ENCODE peak calls at places on chromosomes 7 and 10, in five cellular contexts. C is CD8-positive, alpha-beta memory T cell; K is A549; M is mesendoderm; N is heart right ventricle. R is an unnamed sample. For H3K4me1, the result is how much of the 10 kb centered on the place peaks cover.

GRCh38 chr10:82378146-82378545 is 503.2 kb downstream of the NRG3 start:
- DNase-seq in C (no peak), K (peak), M (no peak), N (peak), R (peak)

GRCh38 chr7:158572000-158572828 is 15.4 kb downstream of the PTPRN2 start:
- DNase-seq in C (no peak), K (peak), M (peak), N (no peak), R (no peak)

GRCh38 chr7:18541871-18542212 is 46.3 kb downstream of the HDAC9 start:
- DNase-seq in C (no peak), K (no peak), M (no peak), N (no peak), R (no peak)

GRCh38 chr7:96953676-96954513 is 51.5 kb upstream of the DLX6 start:
- DNase-seq in C (no peak), K (no peak), M (no peak), N (no peak), R (no peak)

GRCh38 chr10:104580774-104581675 is 60.1 kb upstream of the SORCS3 start:
- DNase-seq in C (peak), K (peak), M (peak), N (peak), R (peak)

GRCh38 chr10:77586719-77587423 is 50.7 kb downstream of the KCNMA1 start:
- DNase-seq in C (no peak), K (peak), M (no peak), N (no peak), R (no peak)

GRCh38 chr10:128125416-128125943 is 743 bp downstream of the MKI67 start:
- DNase-seq in C (no peak), K (peak), M (peak), N (no peak), R (no peak)

GRCh38 chr7:1459930-1460756 is 873 bp upstream of the MICALL2 start:
- DNase-seq in C (no peak), K (no peak), M (no peak), N (peak), R (peak)

GRCh38 chr10:62806246-62806645 is 1.7 kb downstream of the ADO start:
- DNase-seq in C (no peak), K (no peak), M (no peak), N (no peak), R (no peak)

GRCh38 chr10:37667736-37668135 is 189.7 kb downstream of the ZNF248 start:
- DNase-seq in C (no peak), K (no peak), M (no peak), N (no peak), R (no peak)

GRCh38 chr10:4868357-4868657 is 42.3 kb downstream of the AKR1E2 start:
- DNase-seq in C (no peak), K (no peak), M (no peak), N (no peak), R (no peak)

GRCh38 chr10:12906051-12906541 is 95.4 kb downstream of the CCDC3 start:
- DNase-seq in C (no peak), K (no peak), M (no peak), N (no peak), R (no peak)

GRCh38 chr10:94349327-94349726 is 13.4 kb downstream of the NOC3L start:
- DNase-seq in C (no peak), K (peak), M (peak), N (no peak), R (no peak)

GRCh38 chr10:46547881-46548780 is 8.3 kb downstream of the GPRIN2 start:
- DNase-seq in C (no peak), K (no peak), M (no peak), N (no peak), R (no peak)

GRCh38 chr7:105916603-105917002 is 40.2 kb upstream of the ATXN7L1 start:
- DNase-seq in C (no peak), K (no peak), M (no peak), N (no peak), R (no peak)

GRCh38 chr7:4634166-4634565 is 47.9 kb upstream of the FOXK1 start:
- DNase-seq in C (no peak), K (peak), M (no peak), N (no peak), R (no peak)

GRCh38 chr10:110710621-110711020 is 66.5 kb downstream of the RBM20 start:
- DNase-seq in C (no peak), K (no peak), M (no peak), N (no peak), R (no peak)

GRCh38 chr7:35731349-35731748 is 36.4 kb upstream of the HERPUD2 start:
- DNase-seq in C (no peak), K (no peak), M (no peak), N (no peak), R (no peak)

GRCh38 chr7:133936074-133936473 is 191.1 kb upstream of the LRGUK start:
- DNase-seq in C (no peak), K (peak), M (no peak), N (no peak), R (no peak)

GRCh38 chr10:92567952-92568600 is 5.8 kb downstream of the IDE start:
- DNase-seq in C (no peak), K (no peak), M (peak), N (no peak), R (no peak)

GRCh38 chr10:55852850-55853249 is 508.2 kb downstream of the ZWINT start:
- DNase-seq in C (no peak), K (no peak), M (no peak), N (no peak), R (no peak)

GRCh38 chr10:109898666-109899577 is 24.4 kb downstream of the XPNPEP1 start:
- DNase-seq in C (no peak), K (no peak), M (no peak), N (no peak), R (no peak)

GRCh38 chr10:43339136-43339535 is 32.3 kb upstream of the FXYD4 start:
- DNase-seq in C (no peak), K (no peak), M (no peak), N (no peak), R (no peak)

GRCh38 chr10:122290334-122290733 is 19.2 kb downstream of the BTBD16 start:
- DNase-seq in C (no peak), K (no peak), M (no peak), N (no peak), R (no peak)

GRCh38 chr7:115477193-115477651 is 553.3 kb downstream of the TFEC start:
- DNase-seq in C (no peak), K (no peak), M (peak), N (peak), R (no peak)

GRCh38 chr7:43628431-43628830 is 45.5 kb downstream of the STK17A start:
- DNase-seq in C (no peak), K (no peak), M (no peak), N (no peak), R (no peak)

GRCh38 chr10:43125881-43126731 is 12.1 kb upstream of the CSGALNACT2 start:
- DNase-seq in C (no peak), K (no peak), M (no peak), N (no peak), R (peak)

GRCh38 chr10:48602401-48603135 is 2.3 kb downstream of the ARHGAP22 start:
- DNase-seq in C (no peak), K (no peak), M (no peak), N (no peak), R (peak)

GRCh38 chr10:69069090-69070042 is 18.5 kb upstream of the SRGN start:
- DNase-seq in C (no peak), K (no peak), M (no peak), N (no peak), R (no peak)

GRCh38 chr7:96979551-96980276 is 25.6 kb upstream of the DLX6 start:
- DNase-seq in C (no peak), K (no peak), M (no peak), N (no peak), R (no peak)

GRCh38 chr7:7157177-7157886 is 25.0 kb upstream of the C1GALT1 start:
- DNase-seq in C (peak), K (no peak), M (no peak), N (no peak), R (no peak)

GRCh38 chr10:525565-526315 is 163.7 kb downstream of the DIP2C start:
- DNase-seq in C (no peak), K (no peak), M (no peak), N (no peak), R (no peak)

GRCh38 chr10:12484945-12485805 is 135.8 kb downstream of the CAMK1D start:
- DNase-seq in C (no peak), K (peak), M (peak), N (peak), R (no peak)

GRCh38 chr10:60818134-60818770 is 40.0 kb downstream of the CDK1 start:
- DNase-seq in C (no peak), K (no peak), M (peak), N (no peak), R (no peak)
- H3K27ac ChIP-seq in C (no peak), K (no peak), M (no peak), N (peak), R (no peak)

DNA sequence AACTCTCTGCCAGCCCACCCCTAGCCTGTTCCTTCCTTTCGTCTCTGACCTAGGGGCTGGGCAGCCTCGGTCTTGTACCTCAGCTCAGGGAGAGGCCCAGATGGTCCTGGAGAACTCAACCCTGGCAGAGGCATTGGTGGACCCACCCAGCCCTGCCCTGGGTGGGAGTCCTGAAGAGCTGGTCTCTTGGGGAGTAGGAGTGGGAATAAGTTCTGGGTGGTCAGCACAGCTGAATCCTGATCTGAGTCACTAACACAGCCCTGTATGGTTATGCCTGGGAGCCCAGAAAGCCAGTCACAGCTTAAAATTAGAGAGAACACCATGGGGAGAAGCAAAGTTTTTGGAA is 84.0 kb downstream of the SORBS1 start:
- DNase-seq in C (no peak), K (no peak), M (no peak), N (no peak), R (no peak)
- H3K4me1 ChIP-seq in C (under half), K (under half), M (under half), N (under half), R (half or more)

GRCh38 chr10:21527634-21528451 is 2.4 kb upstream of the SKIDA1 start:
- DNase-seq in C (no peak), K (peak), M (no peak), N (no peak), R (no peak)

GRCh38 chr10:21526952-21527633 is 1.6 kb upstream of the SKIDA1 start:
- DNase-seq in C (peak), K (peak), M (peak), N (peak), R (peak)

GRCh38 chr10:21530168-21530567 is 3.9 kb upstream of the MLLT10 start:
- DNase-seq in C (no peak), K (no peak), M (no peak), N (no peak), R (no peak)

GRCh38 chr10:21529236-21529910 is 3.9 kb upstream of the SKIDA1 start:
- DNase-seq in C (no peak), K (peak), M (no peak), N (no peak), R (no peak)

GRCh38 chr10:21528452-21529235 is 3.2 kb upstream of the SKIDA1 start:
- DNase-seq in C (no peak), K (peak), M (peak), N (no peak), R (no peak)
- H3K4me3 ChIP-seq in C (no peak), K (peak), M (no peak), N (peak), R (peak)

GRCh38 chr10:33535866-33536265 is 201.4 kb upstream of the NRP1 start:
- DNase-seq in C (no peak), K (no peak), M (no peak), N (no peak), R (no peak)

GRCh38 chr10:33537066-33537465 is 202.6 kb upstream of the NRP1 start:
- DNase-seq in C (no peak), K (no peak), M (no peak), N (no peak), R (no peak)

GRCh38 chr10:33536508-33536907 is 202.0 kb upstream of the NRP1 start:
- DNase-seq in C (no peak), K (no peak), M (peak), N (no peak), R (no peak)

GRCh38 chr10:33542747-33543505 is 208.5 kb upstream of the NRP1 start:
- DNase-seq in C (no peak), K (peak), M (no peak), N (no peak), R (no peak)

GRCh38 chr10:33539137-33539536 is 204.7 kb upstream of the NRP1 start:
- DNase-seq in C (no peak), K (no peak), M (no peak), N (no peak), R (no peak)
- H3K27ac ChIP-seq in C (no peak), K (no peak), M (no peak), N (no peak), R (no peak)

DNA sequence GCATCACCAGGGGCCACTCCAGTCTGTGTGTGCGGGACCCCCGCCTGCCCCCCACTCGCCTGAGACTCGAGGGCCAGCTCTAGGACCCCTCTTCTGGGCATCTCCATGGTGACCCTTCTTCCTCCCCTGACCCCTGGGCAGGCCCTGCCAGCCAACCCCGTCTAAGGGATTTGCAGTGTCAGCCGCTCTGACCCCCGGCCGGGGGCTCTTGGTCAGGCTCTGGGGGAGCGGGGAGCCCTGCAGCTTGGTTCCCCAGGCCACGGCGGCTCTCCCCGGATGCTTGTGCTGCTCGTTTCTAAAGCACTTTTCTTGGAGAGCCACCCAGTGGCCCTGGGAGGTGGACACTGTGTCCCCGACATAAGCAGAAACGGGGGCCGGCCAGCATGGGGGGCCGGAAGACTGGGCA is 5.3 kb downstream of the TTYH3 start:
- DNase-seq in C (no peak), K (no peak), M (no peak), N (no peak), R (no peak)
- H3K4me1 ChIP-seq in C (under half), K (under half), M (under half), N (under half), R (under half)

GRCh38 chr7:47375121-47375551 is 206.8 kb downstream of the TNS3 start:
- DNase-seq in C (no peak), K (no peak), M (no peak), N (no peak), R (no peak)

GRCh38 chr7:47374538-47374937 is 207.4 kb downstream of the TNS3 start:
- DNase-seq in C (no peak), K (no peak), M (no peak), N (no peak), R (no peak)

GRCh38 chr7:47376991-47377590 is 204.8 kb downstream of the TNS3 start:
- DNase-seq in C (no peak), K (no peak), M (no peak), N (no peak), R (no peak)

GRCh38 chr7:47373871-47374451 is 207.9 kb downstream of the TNS3 start:
- DNase-seq in C (no peak), K (no peak), M (no peak), N (no peak), R (no peak)

GRCh38 chr7:47375590-47375989 is 206.3 kb downstream of the TNS3 start:
- DNase-seq in C (no peak), K (no peak), M (no peak), N (no peak), R (no peak)
- H3K4me3 ChIP-seq in C (no peak), K (no peak), M (no peak), N (no peak), R (no peak)

DNA sequence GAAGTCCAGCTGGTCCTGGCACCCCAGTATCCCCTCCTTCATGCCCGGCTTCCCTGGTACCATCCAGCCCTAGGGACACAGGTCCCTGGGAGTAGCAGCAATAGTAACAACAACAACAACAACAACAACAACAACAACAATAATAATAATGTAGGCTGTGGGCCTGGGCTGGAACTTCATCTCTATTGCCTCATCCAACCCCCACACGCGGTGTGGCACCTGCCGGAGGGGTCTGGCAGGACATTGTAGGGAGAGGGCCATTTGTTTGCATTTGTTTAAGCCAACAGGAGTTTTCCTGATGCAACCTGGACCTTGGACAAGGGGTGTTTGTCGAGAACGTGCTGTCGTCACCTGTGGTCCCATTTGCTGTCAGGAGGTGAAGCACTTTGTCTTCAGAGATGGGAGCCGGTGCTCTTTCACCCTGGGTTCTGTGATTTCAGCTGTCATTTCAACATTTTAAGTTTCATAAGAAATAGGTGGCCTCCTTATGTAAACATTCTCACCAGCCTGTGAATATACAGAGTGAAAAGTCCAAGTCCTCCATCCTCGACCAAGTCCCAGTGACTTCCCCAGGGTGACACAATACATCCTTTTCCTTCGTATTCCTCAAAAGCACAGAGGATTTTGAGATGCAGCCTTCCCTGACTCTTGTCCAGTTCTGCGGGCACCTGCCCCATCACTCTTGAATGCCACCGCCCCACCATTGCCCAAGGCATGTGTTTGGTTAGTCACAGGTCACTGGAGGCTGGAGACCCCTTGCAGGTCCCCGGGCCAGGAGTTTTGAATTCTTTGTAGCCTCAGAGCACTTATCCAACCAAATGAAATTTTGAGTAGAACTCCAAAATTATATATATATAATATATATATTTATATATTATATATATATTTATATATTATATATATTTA is 9.2 kb downstream of the LHPP start:
- DNase-seq in C (no peak), K (peak), M (no peak), N (no peak), R (no peak)
- H3K27ac ChIP-seq in C (no peak), K (peak), M (no peak), N (no peak), R (no peak)

DNA sequence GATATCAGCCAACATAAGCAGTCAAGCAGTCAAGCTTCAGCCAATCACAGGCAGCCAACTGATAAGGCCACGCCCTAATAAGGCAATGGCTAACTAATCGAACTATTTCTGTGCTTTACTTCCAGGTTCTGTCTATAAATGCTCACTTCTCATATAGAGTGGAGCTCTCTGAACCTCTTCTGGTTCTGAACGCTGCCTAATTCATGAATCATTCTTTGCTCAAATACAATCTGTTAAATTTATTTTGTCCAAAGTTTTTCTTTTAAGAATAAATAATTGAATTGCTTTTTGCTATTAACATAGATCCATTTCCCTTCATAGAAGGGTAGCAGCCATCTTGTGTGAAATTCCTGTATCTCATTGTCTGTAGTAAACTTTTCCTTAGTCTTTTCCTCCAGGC is 97.9 kb upstream of the TMEM72 start:
- DNase-seq in C (no peak), K (no peak), M (no peak), N (no peak), R (no peak)
- H3K4me1 ChIP-seq in C (under half), K (under half), M (under half), N (under half), R (under half)

GRCh38 chr10:113958631-113959382 is 84.9 kb upstream of the ADRB1 start:
- DNase-seq in C (no peak), K (peak), M (peak), N (no peak), R (peak)

GRCh38 chr10:113957013-113957412 is 86.7 kb upstream of the ADRB1 start:
- DNase-seq in C (no peak), K (peak), M (no peak), N (no peak), R (no peak)

GRCh38 chr10:113961261-113961938 is 82.3 kb upstream of the ADRB1 start:
- DNase-seq in C (peak), K (no peak), M (peak), N (no peak), R (no peak)

GRCh38 chr10:113960617-113961260 is 82.9 kb upstream of the ADRB1 start:
- DNase-seq in C (peak), K (peak), M (peak), N (no peak), R (no peak)

DNA sequence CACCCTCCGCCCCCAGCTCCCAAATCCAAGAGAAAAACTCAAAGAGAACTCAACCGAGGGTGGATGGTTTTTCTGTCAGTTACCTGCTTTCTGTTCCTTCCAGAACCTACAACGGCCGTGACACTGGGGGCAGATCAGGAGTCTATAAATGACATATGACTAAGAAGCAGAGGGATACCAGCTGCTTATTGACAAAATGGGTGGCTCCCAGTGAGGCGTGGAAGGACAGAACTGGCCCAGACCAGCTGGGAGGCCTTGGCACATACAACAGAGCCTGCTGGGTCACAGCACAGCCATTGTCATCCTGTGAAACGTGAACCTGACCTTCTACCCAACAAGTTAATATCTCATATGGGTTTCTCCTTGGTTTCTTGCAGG is 84.3 kb upstream of the ADRB1 start:
- DNase-seq in C (no peak), K (peak), M (no peak), N (no peak), R (no peak)
- H3K4me3 ChIP-seq in C (no peak), K (no peak), M (no peak), N (no peak), R (no peak)

R was measured in right atrium auricular region.